ENCODE peak calls at places on chromosomes 1 and 21, in four cellular contexts. V, O, I and W are unnamed samples.

GRCh38 chr1:219159946-219160645 is 13.6 kb upstream of the LYPLAL1 start:
- DNase-seq in V (no peak), O (no peak), I (no peak), W (no peak)

GRCh38 chr1:190679032-190679431 is 201.4 kb upstream of the BRINP3 start:
- DNase-seq in V (no peak), O (no peak), I (no peak), W (no peak)

GRCh38 chr1:29956343-29957030 is 720.2 kb downstream of the PTPRU start:
- DNase-seq in V (no peak), O (no peak), I (no peak), W (no peak)

GRCh38 chr1:222877854-222878253 is 63.0 kb downstream of the DISP1 start:
- DNase-seq in V (no peak), O (no peak), I (peak; percentile 72), W (no peak)

GRCh38 chr21:32367158-32367557 is 25.7 kb downstream of the URB1 start:
- DNase-seq in V (no peak), O (no peak), I (no peak), W (no peak)

GRCh38 chr1:162389971-162390370 is 8.4 kb downstream of the C1orf226 start:
- DNase-seq in V (no peak), O (peak; percentile 43), I (no peak), W (no peak)

GRCh38 chr1:86546787-86547221 is at the start of gene CLCA4:
- DNase-seq in V (no peak), O (no peak), I (no peak), W (no peak)

GRCh38 chr1:81802601-81803422 is 2.1 kb downstream of the ADGRL2 start:
- DNase-seq in V (no peak), O (peak; percentile 70), I (no peak), W (peak; percentile 27)

GRCh38 chr1:237016626-237017025 is 12.4 kb upstream of the MT1HL1 start:
- DNase-seq in V (no peak), O (no peak), I (no peak), W (peak; percentile 77)

GRCh38 chr21:45283611-45284455 is 3.9 kb downstream of the POFUT2 start:
- DNase-seq in V (no peak), O (no peak), I (no peak), W (no peak)

GRCh38 chr1:159991513-159991912 is 37.5 kb upstream of the SLAMF9 start:
- DNase-seq in V (no peak), O (peak; percentile 36), I (peak; percentile 7), W (no peak)

GRCh38 chr1:233662503-233663105 is 48.7 kb downstream of the KCNK1 start:
- DNase-seq in V (no peak), O (no peak), I (no peak), W (no peak)

DNA sequence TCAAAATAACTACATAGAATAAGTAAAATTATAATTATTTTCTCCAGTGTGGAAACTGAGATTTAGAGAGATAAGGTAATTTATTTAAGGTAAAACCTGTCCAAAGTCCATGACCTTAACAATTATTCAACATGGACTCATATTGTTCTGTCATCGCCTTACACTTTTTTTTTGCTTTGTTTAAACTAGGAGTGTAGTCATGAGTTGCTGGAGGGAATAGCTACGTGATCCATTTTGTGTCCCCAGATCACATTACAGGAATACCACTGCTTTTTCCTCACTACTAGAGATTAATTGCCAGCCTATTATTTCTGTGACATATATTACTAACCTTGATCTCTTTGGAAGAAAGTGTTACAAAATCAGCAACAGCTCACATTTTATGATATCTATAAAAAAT is 385.4 kb upstream of the ADGRL4 start:
- DNase-seq in V (no peak), O (no peak), I (peak; percentile 0), W (no peak)
- TF ChIP-seq SUZ12 in V (no peak), O (no peak), I (no peak), W (no peak)

GRCh38 chr1:11387829-11388228 is 91.1 kb upstream of the DISP3 start:
- DNase-seq in V (no peak), O (no peak), I (no peak), W (no peak)

GRCh38 chr1:11380500-11380899 is 98.5 kb upstream of the DISP3 start:
- DNase-seq in V (no peak), O (no peak), I (no peak), W (no peak)

GRCh38 chr1:11388617-11389016 is 90.3 kb upstream of the DISP3 start:
- DNase-seq in V (no peak), O (no peak), I (no peak), W (no peak)

GRCh38 chr1:11383553-11384169 is 95.3 kb upstream of the DISP3 start:
- DNase-seq in V (no peak), O (no peak), I (no peak), W (no peak)

GRCh38 chr1:11384170-11384554 is 94.8 kb upstream of the DISP3 start:
- DNase-seq in V (peak; percentile 23), O (no peak), I (no peak), W (no peak)
- TF ChIP-seq ZNF274 in V (no peak), O (no peak), I (no peak), W (no peak)

GRCh38 chr1:205438213-205439158 is 16.6 kb upstream of the LEMD1 start:
- DNase-seq in V (no peak), O (peak; percentile 70), I (peak; percentile 58), W (no peak)

GRCh38 chr1:205436776-205437485 is 15.1 kb upstream of the LEMD1 start:
- DNase-seq in V (no peak), O (no peak), I (no peak), W (no peak)

GRCh38 chr1:205434738-205435137 is 12.9 kb upstream of the LEMD1 start:
- DNase-seq in V (no peak), O (no peak), I (no peak), W (no peak)

GRCh38 chr1:205437570-205437969 is 15.7 kb upstream of the LEMD1 start:
- DNase-seq in V (no peak), O (no peak), I (no peak), W (no peak)

GRCh38 chr1:205435904-205436573 is 14.2 kb upstream of the LEMD1 start:
- DNase-seq in V (no peak), O (no peak), I (no peak), W (no peak)
- TF ChIP-seq SUZ12 in V (no peak), O (no peak), I (no peak), W (no peak)

DNA sequence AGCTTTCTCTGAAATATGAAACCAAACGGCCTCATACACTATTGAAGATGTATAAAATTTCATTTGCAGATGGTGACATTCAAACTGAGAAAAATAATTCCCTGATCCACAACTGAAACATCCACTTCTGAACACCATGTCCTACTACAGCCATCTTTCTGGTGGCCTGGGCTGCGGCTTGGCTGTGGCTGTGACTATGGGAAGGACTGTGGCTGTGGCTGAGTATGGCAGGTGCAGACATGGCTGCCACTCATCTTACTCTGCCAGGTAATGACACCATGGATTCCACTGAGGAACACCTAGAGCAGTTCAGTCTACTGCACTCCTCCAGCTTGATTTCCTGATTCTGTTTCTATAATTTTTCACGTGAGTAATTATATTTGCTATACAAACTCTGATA is at the start of gene KRTAP20-4:
- DNase-seq in V (no peak), O (no peak), I (no peak), W (no peak)
- TF ChIP-seq ZNF274 in V (no peak), O (no peak), I (no peak), W (no peak)

GRCh38 chr1:171140466-171140865 is 44.6 kb upstream of the FMO2 start:
- DNase-seq in V (no peak), O (no peak), I (no peak), W (no peak)
- TF ChIP-seq SUZ12 in V (no peak), O (no peak), I (no peak), W (no peak)

GRCh38 chr1:92096317-92096716 is 16.2 kb downstream of the BTBD8 start:
- DNase-seq in V (no peak), O (no peak), I (no peak), W (no peak)
- TF ChIP-seq ZNF274 in V (no peak), O (no peak), I (no peak), W (no peak)

DNA sequence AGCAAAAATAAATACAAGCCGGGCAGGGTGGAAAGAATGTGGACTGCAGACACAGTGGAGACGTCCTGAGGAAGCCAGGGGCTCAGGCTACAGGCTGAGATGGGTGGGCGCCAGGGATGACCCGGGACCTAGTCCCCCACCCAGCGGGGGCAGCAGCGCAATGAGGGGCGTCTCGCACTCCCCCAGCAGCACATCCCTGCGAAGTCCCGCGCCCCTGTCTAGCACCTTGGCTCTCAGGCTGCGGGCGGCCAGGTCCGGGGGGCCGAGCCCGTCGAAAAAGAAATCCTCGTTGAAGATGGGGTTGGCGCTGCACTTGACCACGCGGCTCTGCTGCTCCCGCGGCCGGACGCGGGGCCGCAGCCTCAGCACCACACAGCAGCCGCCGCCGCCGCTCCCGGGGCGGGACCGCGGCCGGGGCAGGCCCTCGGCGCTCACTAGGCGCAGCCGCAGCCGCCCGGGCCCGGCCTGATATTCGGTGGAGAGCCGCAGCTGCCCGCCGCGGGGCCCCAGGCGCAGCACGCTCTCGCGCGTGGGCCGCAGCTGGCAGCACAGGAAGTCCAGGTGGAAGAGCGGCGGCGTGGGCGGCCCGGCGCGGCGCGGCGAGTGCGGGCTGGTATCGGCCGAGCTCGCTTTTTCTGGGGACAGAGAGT is 1.7 kb downstream of the C2CD4D start:
- DNase-seq in V (no peak), O (no peak), I (no peak), W (no peak)
- TF ChIP-seq SUZ12 in V (peak; percentile 76), O (peak; percentile 67), I (no peak), W (no peak)

DNA sequence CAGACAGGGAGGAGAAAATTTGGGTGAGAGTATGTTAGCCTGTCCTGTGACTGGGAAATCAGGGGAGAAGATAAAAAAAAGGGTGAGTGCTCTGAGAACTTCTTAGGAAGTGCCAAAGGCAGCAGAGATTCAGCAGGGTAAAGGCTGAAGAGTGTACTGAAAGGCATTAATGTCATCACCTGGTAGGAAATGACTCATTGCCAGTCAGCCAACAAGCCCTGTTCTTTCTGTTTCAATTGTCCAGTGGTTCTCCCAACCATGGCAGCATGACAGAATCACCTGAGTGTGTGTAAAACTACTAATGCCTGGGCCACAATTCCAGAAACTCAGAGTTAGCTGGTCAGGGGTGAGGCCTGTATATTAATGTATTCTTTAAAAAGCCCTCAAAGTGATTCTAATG is 83.5 kb downstream of the INTS7 start:
- DNase-seq in V (no peak), O (no peak), I (peak; percentile 43), W (no peak)
- TF ChIP-seq ZNF274 in V (no peak), O (no peak), I (no peak), W (no peak)